ENCODE peak calls at places on chromosomes 12 and 14, in seven cellular contexts. J is stimulated activated CD8-positive, alpha-beta memory T cell treated with anti-CD3 and anti-CD28 coated beads, Interleukin-15, amount 100 ng/mL, for 24 hours; M is AG04450; R is activated CD4-positive, alpha-beta T cell treated with anti-CD3 and anti-CD28 coated beads, Interleukin-2, amount 50 U/mL, for 1 hour; G is amygdala; D is WTC11; N is OCI-M1. S is an unnamed sample.

GRCh38 chr12:56978397-56979138 is 21.2 kb upstream of the RDH16 start:
- DNase-seq in J (no peak), M (no peak), R (no peak), G (no peak), D (no peak), N (no peak), S (no peak)

GRCh38 chr12:39764944-39765560 is 145.4 kb upstream of the ABCD2 start:
- DNase-seq in J (no peak), M (peak), R (no peak), G (no peak), D (no peak), N (peak), S (peak)

GRCh38 chr12:69350777-69351176 is 2.6 kb downstream of the LYZ start:
- DNase-seq in J (no peak), M (no peak), R (no peak), G (no peak), D (no peak), N (no peak), S (no peak)

GRCh38 chr14:50344116-50344775 is 32.1 kb downstream of the DMAC2L start:
- DNase-seq in J (no peak), M (no peak), R (no peak), G (no peak), D (no peak), N (no peak), S (no peak)

GRCh38 chr12:66035289-66035961 is 95.1 kb downstream of the LLPH start:
- DNase-seq in J (no peak), M (no peak), R (no peak), G (no peak), D (no peak), N (peak), S (no peak)

GRCh38 chr12:121811434-121812319 is 7.9 kb downstream of the SETD1B start:
- DNase-seq in J (peak), M (no peak), R (peak), G (peak), D (peak), N (peak), S (peak)

GRCh38 chr12:132186857-132187620 is 42.8 kb downstream of the NOC4L start:
- DNase-seq in J (no peak), M (no peak), R (no peak), G (no peak), D (no peak), N (peak), S (no peak)

GRCh38 chr14:103398427-103399195 is 13.4 kb downstream of the MARK3 start:
- DNase-seq in J (no peak), M (no peak), R (no peak), G (no peak), D (no peak), N (no peak), S (no peak)

GRCh38 chr14:35236806-35237205 is 55.4 kb upstream of the PSMA6 start:
- DNase-seq in J (no peak), M (no peak), R (no peak), G (no peak), D (no peak), N (no peak), S (no peak)

GRCh38 chr14:57293851-57294837 is 25.4 kb downstream of the AP5M1 start:
- DNase-seq in J (no peak), M (no peak), R (no peak), G (no peak), D (no peak), N (peak), S (no peak)

GRCh38 chr12:3305904-3306619 is 184.9 kb upstream of the PRMT8 start:
- DNase-seq in J (no peak), M (no peak), R (no peak), G (no peak), D (no peak), N (no peak), S (no peak)

GRCh38 chr14:27049611-27050172 is 451.9 kb upstream of the NOVA1 start:
- DNase-seq in J (no peak), M (no peak), R (no peak), G (no peak), D (no peak), N (no peak), S (no peak)

GRCh38 chr14:31920003-31920402 is 157.1 kb upstream of the ARHGAP5 start:
- DNase-seq in J (no peak), M (no peak), R (no peak), G (no peak), D (no peak), N (no peak), S (no peak)

GRCh38 chr12:25976289-25976688 is 17.8 kb downstream of the RASSF8 start:
- DNase-seq in J (no peak), M (no peak), R (no peak), G (no peak), D (no peak), N (peak), S (no peak)